ENCODE peak calls at places on chromosomes 11 and 22, in ten cellular contexts. One of them, this sample, is unnamed.

GRCh38 chr22:30948930-30949342 is 19.6 kb downstream of the MORC2 start:
- DNase-seq in cardiac muscle cell: no peak
- DNase-seq in KBM-7: no peak
- DNase-seq in osteocyte: peak; percentile 46
- DNase-seq in HT1080: no peak
- DNase-seq in activated CD4-positive, alpha-beta T cell treated with anti-CD3 and anti-CD28 coated beads for 36 hours: no peak
- DNase-seq in NCI-H510A treated with DMSO at 0.1 percent for 48 hours: no peak
- DNase-seq in stimulated activated CD8-positive, alpha-beta memory T cell treated with anti-CD3 and anti-CD28 coated beads, Interleukin-4, amount 100 ng/mL, for 4 hours: no peak
- DNase-seq in T-cell: no peak
- DNase-seq in sciatic nerve: no peak
- DNase-seq in this sample: no peak

GRCh38 chr22:46909237-46910030 is 147.0 kb downstream of the TBC1D22A start:
- DNase-seq in cardiac muscle cell: no peak
- DNase-seq in KBM-7: no peak
- DNase-seq in osteocyte: peak; percentile 80
- DNase-seq in HT1080: no peak
- DNase-seq in activated CD4-positive, alpha-beta T cell treated with anti-CD3 and anti-CD28 coated beads for 36 hours: no peak
- DNase-seq in NCI-H510A treated with DMSO at 0.1 percent for 48 hours: no peak
- DNase-seq in stimulated activated CD8-positive, alpha-beta memory T cell treated with anti-CD3 and anti-CD28 coated beads, Interleukin-4, amount 100 ng/mL, for 4 hours: no peak
- DNase-seq in T-cell: no peak
- DNase-seq in sciatic nerve: no peak
- DNase-seq in this sample: no peak

GRCh38 chr11:27717377-27717776 is 17.1 kb upstream of the BDNF start:
- DNase-seq in cardiac muscle cell: no peak
- DNase-seq in KBM-7: no peak
- DNase-seq in osteocyte: no peak
- DNase-seq in HT1080: peak; percentile 43
- DNase-seq in activated CD4-positive, alpha-beta T cell treated with anti-CD3 and anti-CD28 coated beads for 36 hours: no peak
- DNase-seq in NCI-H510A treated with DMSO at 0.1 percent for 48 hours: no peak
- DNase-seq in stimulated activated CD8-positive, alpha-beta memory T cell treated with anti-CD3 and anti-CD28 coated beads, Interleukin-4, amount 100 ng/mL, for 4 hours: no peak
- DNase-seq in T-cell: no peak
- DNase-seq in sciatic nerve: no peak
- DNase-seq in this sample: no peak

GRCh38 chr22:18031670-18032454 is 7.5 kb upstream of the MICAL3 start:
- DNase-seq in cardiac muscle cell: no peak
- DNase-seq in KBM-7: no peak
- DNase-seq in osteocyte: peak; percentile 87
- DNase-seq in HT1080: peak; percentile 98
- DNase-seq in activated CD4-positive, alpha-beta T cell treated with anti-CD3 and anti-CD28 coated beads for 36 hours: no peak
- DNase-seq in NCI-H510A treated with DMSO at 0.1 percent for 48 hours: no peak
- DNase-seq in stimulated activated CD8-positive, alpha-beta memory T cell treated with anti-CD3 and anti-CD28 coated beads, Interleukin-4, amount 100 ng/mL, for 4 hours: no peak
- DNase-seq in T-cell: no peak
- DNase-seq in sciatic nerve: peak; percentile 26
- DNase-seq in this sample: peak; percentile 94

GRCh38 chr22:17672417-17672991 is 33.9 kb downstream of the BCL2L13 start:
- DNase-seq in cardiac muscle cell: no peak
- DNase-seq in KBM-7: no peak
- DNase-seq in osteocyte: no peak
- DNase-seq in HT1080: no peak
- DNase-seq in activated CD4-positive, alpha-beta T cell treated with anti-CD3 and anti-CD28 coated beads for 36 hours: peak; percentile 24
- DNase-seq in NCI-H510A treated with DMSO at 0.1 percent for 48 hours: no peak
- DNase-seq in stimulated activated CD8-positive, alpha-beta memory T cell treated with anti-CD3 and anti-CD28 coated beads, Interleukin-4, amount 100 ng/mL, for 4 hours: no peak
- DNase-seq in T-cell: no peak
- DNase-seq in sciatic nerve: no peak
- DNase-seq in this sample: no peak

GRCh38 chr22:24424001-24424900 is 3.1 kb upstream of the ADORA2A start:
- DNase-seq in cardiac muscle cell: no peak
- DNase-seq in KBM-7: no peak
- DNase-seq in osteocyte: no peak
- DNase-seq in HT1080: no peak
- DNase-seq in activated CD4-positive, alpha-beta T cell treated with anti-CD3 and anti-CD28 coated beads for 36 hours: peak; percentile 72
- DNase-seq in NCI-H510A treated with DMSO at 0.1 percent for 48 hours: no peak
- DNase-seq in stimulated activated CD8-positive, alpha-beta memory T cell treated with anti-CD3 and anti-CD28 coated beads, Interleukin-4, amount 100 ng/mL, for 4 hours: no peak
- DNase-seq in T-cell: peak; percentile 33
- DNase-seq in sciatic nerve: no peak
- DNase-seq in this sample: no peak

GRCh38 chr22:49668402-49668801 is 159.3 kb downstream of the BRD1 start:
- DNase-seq in cardiac muscle cell: no peak
- DNase-seq in KBM-7: no peak
- DNase-seq in osteocyte: no peak
- DNase-seq in HT1080: no peak
- DNase-seq in activated CD4-positive, alpha-beta T cell treated with anti-CD3 and anti-CD28 coated beads for 36 hours: no peak
- DNase-seq in NCI-H510A treated with DMSO at 0.1 percent for 48 hours: no peak
- DNase-seq in stimulated activated CD8-positive, alpha-beta memory T cell treated with anti-CD3 and anti-CD28 coated beads, Interleukin-4, amount 100 ng/mL, for 4 hours: no peak
- DNase-seq in T-cell: no peak
- DNase-seq in sciatic nerve: peak; percentile 44
- DNase-seq in this sample: peak; percentile 42

GRCh38 chr11:46208803-46209202 is 68.7 kb upstream of the CREB3L1 start:
- DNase-seq in cardiac muscle cell: no peak
- DNase-seq in KBM-7: no peak
- DNase-seq in osteocyte: no peak
- DNase-seq in HT1080: no peak
- DNase-seq in activated CD4-positive, alpha-beta T cell treated with anti-CD3 and anti-CD28 coated beads for 36 hours: no peak
- DNase-seq in NCI-H510A treated with DMSO at 0.1 percent for 48 hours: no peak
- DNase-seq in stimulated activated CD8-positive, alpha-beta memory T cell treated with anti-CD3 and anti-CD28 coated beads, Interleukin-4, amount 100 ng/mL, for 4 hours: no peak
- DNase-seq in T-cell: no peak
- DNase-seq in sciatic nerve: no peak
- DNase-seq in this sample: no peak

GRCh38 chr22:30422481-30423295 is 2.9 kb upstream of the MTFP1 start:
- DNase-seq in cardiac muscle cell: peak; percentile 10
- DNase-seq in KBM-7: peak; percentile 18
- DNase-seq in osteocyte: peak; percentile 85
- DNase-seq in HT1080: peak; percentile 92
- DNase-seq in activated CD4-positive, alpha-beta T cell treated with anti-CD3 and anti-CD28 coated beads for 36 hours: peak; percentile 70
- DNase-seq in NCI-H510A treated with DMSO at 0.1 percent for 48 hours: peak; percentile 34
- DNase-seq in stimulated activated CD8-positive, alpha-beta memory T cell treated with anti-CD3 and anti-CD28 coated beads, Interleukin-4, amount 100 ng/mL, for 4 hours: no peak
- DNase-seq in T-cell: no peak
- DNase-seq in sciatic nerve: peak; percentile 68
- DNase-seq in this sample: peak; percentile 89

GRCh38 chr11:65794570-65795510 is 8.0 kb downstream of the OVOL1 start:
- DNase-seq in cardiac muscle cell: no peak
- DNase-seq in KBM-7: no peak
- DNase-seq in osteocyte: no peak
- DNase-seq in HT1080: no peak
- DNase-seq in activated CD4-positive, alpha-beta T cell treated with anti-CD3 and anti-CD28 coated beads for 36 hours: no peak
- DNase-seq in NCI-H510A treated with DMSO at 0.1 percent for 48 hours: no peak
- DNase-seq in stimulated activated CD8-positive, alpha-beta memory T cell treated with anti-CD3 and anti-CD28 coated beads, Interleukin-4, amount 100 ng/mL, for 4 hours: no peak
- DNase-seq in T-cell: no peak
- DNase-seq in sciatic nerve: no peak
- DNase-seq in this sample: no peak

GRCh38 chr22:45552017-45552411 is 49.3 kb downstream of the FBLN1 start:
- DNase-seq in cardiac muscle cell: no peak
- DNase-seq in KBM-7: no peak
- DNase-seq in osteocyte: no peak
- DNase-seq in HT1080: no peak
- DNase-seq in activated CD4-positive, alpha-beta T cell treated with anti-CD3 and anti-CD28 coated beads for 36 hours: no peak
- DNase-seq in NCI-H510A treated with DMSO at 0.1 percent for 48 hours: no peak
- DNase-seq in stimulated activated CD8-positive, alpha-beta memory T cell treated with anti-CD3 and anti-CD28 coated beads, Interleukin-4, amount 100 ng/mL, for 4 hours: no peak
- DNase-seq in T-cell: no peak
- DNase-seq in sciatic nerve: no peak
- DNase-seq in this sample: no peak

GRCh38 chr22:21449531-21450319 is 17.5 kb upstream of the TMEM191C start:
- DNase-seq in cardiac muscle cell: no peak
- DNase-seq in KBM-7: no peak
- DNase-seq in osteocyte: peak; percentile 75
- DNase-seq in HT1080: no peak
- DNase-seq in activated CD4-positive, alpha-beta T cell treated with anti-CD3 and anti-CD28 coated beads for 36 hours: no peak
- DNase-seq in NCI-H510A treated with DMSO at 0.1 percent for 48 hours: no peak
- DNase-seq in stimulated activated CD8-positive, alpha-beta memory T cell treated with anti-CD3 and anti-CD28 coated beads, Interleukin-4, amount 100 ng/mL, for 4 hours: no peak
- DNase-seq in T-cell: no peak
- DNase-seq in sciatic nerve: peak; percentile 50
- DNase-seq in this sample: peak; percentile 41

GRCh38 chr22:43828711-43829447 is 16.8 kb upstream of the EFCAB6 start:
- DNase-seq in cardiac muscle cell: peak; percentile 46
- DNase-seq in KBM-7: no peak
- DNase-seq in osteocyte: no peak
- DNase-seq in HT1080: no peak
- DNase-seq in activated CD4-positive, alpha-beta T cell treated with anti-CD3 and anti-CD28 coated beads for 36 hours: no peak
- DNase-seq in NCI-H510A treated with DMSO at 0.1 percent for 48 hours: no peak
- DNase-seq in stimulated activated CD8-positive, alpha-beta memory T cell treated with anti-CD3 and anti-CD28 coated beads, Interleukin-4, amount 100 ng/mL, for 4 hours: no peak
- DNase-seq in T-cell: no peak
- DNase-seq in sciatic nerve: peak; percentile 70
- DNase-seq in this sample: no peak

GRCh38 chr11:115364892-115365291 is 139.3 kb downstream of the CADM1 start:
- DNase-seq in cardiac muscle cell: no peak
- DNase-seq in KBM-7: no peak
- DNase-seq in osteocyte: no peak
- DNase-seq in HT1080: peak; percentile 25
- DNase-seq in activated CD4-positive, alpha-beta T cell treated with anti-CD3 and anti-CD28 coated beads for 36 hours: no peak
- DNase-seq in NCI-H510A treated with DMSO at 0.1 percent for 48 hours: no peak
- DNase-seq in stimulated activated CD8-positive, alpha-beta memory T cell treated with anti-CD3 and anti-CD28 coated beads, Interleukin-4, amount 100 ng/mL, for 4 hours: no peak
- DNase-seq in T-cell: no peak
- DNase-seq in sciatic nerve: no peak
- DNase-seq in this sample: no peak

GRCh38 chr22:23152238-23153114 is 7.2 kb downstream of the RAB36 start:
- DNase-seq in cardiac muscle cell: no peak
- DNase-seq in KBM-7: no peak
- DNase-seq in osteocyte: no peak
- DNase-seq in HT1080: no peak
- DNase-seq in activated CD4-positive, alpha-beta T cell treated with anti-CD3 and anti-CD28 coated beads for 36 hours: no peak
- DNase-seq in NCI-H510A treated with DMSO at 0.1 percent for 48 hours: no peak
- DNase-seq in stimulated activated CD8-positive, alpha-beta memory T cell treated with anti-CD3 and anti-CD28 coated beads, Interleukin-4, amount 100 ng/mL, for 4 hours: no peak
- DNase-seq in T-cell: no peak
- DNase-seq in sciatic nerve: no peak
- DNase-seq in this sample: no peak

This sample was measured in RWPE2.